ENCODE peak calls at places on chromosome 14, in seven cellular contexts. U is Jurkat, Clone E6-1; R is endothelial cell; K is stimulated activated CD4-positive, alpha-beta T cell treated with anti-CD3 and anti-CD28 coated beads, Interleukin-12 subunit alpha, Interleukin-12 subunit beta, amount 100 ng/mL, for 4 hours; P is mucosa of gallbladder; M is activated T-helper 9 cell treated with anti-CD3 and anti-CD28 coated beads, Interleukin-2, amount 50 U/mL, for 16 hours; S is GM12878. V is an unnamed sample.

GRCh38 chr14:101809671-101810514 is 48.4 kb downstream of the PPP2R5C start:
- DNase-seq in K (peak), P (peak), R (peak), M (peak), U (peak), S (peak), V (peak)

GRCh38 chr14:94164685-94165431 is 9.3 kb upstream of the PPP4R4 start:
- DNase-seq in K (peak), P (no peak), U (no peak), R (no peak), M (no peak), S (no peak), V (no peak)

GRCh38 chr14:58817846-58818245 is 180.1 kb downstream of the DACT1 start:
- DNase-seq in R (no peak), M (no peak), K (no peak), S (no peak), U (no peak), P (no peak), V (no peak)

GRCh38 chr14:92958373-92959188 is 35.6 kb downstream of the CHGA start:
- DNase-seq in K (no peak), R (no peak), S (no peak), U (no peak), P (no peak), M (no peak), V (no peak)

GRCh38 chr14:85596562-85596961 is 66.6 kb downstream of the FLRT2 start:
- DNase-seq in P (no peak), M (no peak), S (no peak), R (no peak), U (no peak), K (no peak), V (no peak)

GRCh38 chr14:23454445-23454856 is 15.1 kb upstream of the NGDN start:
- DNase-seq in S (no peak), M (no peak), R (peak), P (no peak), U (no peak), K (no peak), V (no peak)

GRCh38 chr14:101948666-101949205 is 15.6 kb upstream of the DYNC1H1 start:
- DNase-seq in S (no peak), R (no peak), M (no peak), P (no peak), U (no peak), K (peak), V (peak)

GRCh38 chr14:67680121-67680602 is 5.7 kb upstream of the VTI1B start:
- DNase-seq in M (no peak), R (no peak), P (no peak), S (peak), K (no peak), U (no peak), V (peak)

GRCh38 chr14:87233266-87233665 is 759.7 kb downstream of the GALC start:
- DNase-seq in K (no peak), P (no peak), U (no peak), S (no peak), M (no peak), R (no peak), V (no peak)

GRCh38 chr14:76955575-76956252 is 72.8 kb downstream of the IRF2BPL start:
- DNase-seq in U (peak), S (peak), R (no peak), P (peak), M (peak), K (peak), V (no peak)

GRCh38 chr14:90491221-90491867 is 94.5 kb downstream of the CALM1 start:
- DNase-seq in R (no peak), K (no peak), M (no peak), P (peak), U (no peak), S (no peak), V (no peak)

GRCh38 chr14:94893411-94894160 is 123.7 kb upstream of the GSC start:
- DNase-seq in R (no peak), P (no peak), M (no peak), S (no peak), U (no peak), K (no peak), V (no peak)

GRCh38 chr14:67393689-67394088 is 18.3 kb downstream of the PLEK2 start:
- DNase-seq in R (no peak), U (no peak), K (no peak), S (no peak), M (no peak), P (no peak), V (no peak)

GRCh38 chr14:22752422-22752821 is 14.1 kb upstream of the OXA1L start:
- DNase-seq in K (no peak), S (no peak), U (peak), M (no peak), P (no peak), R (no peak), V (no peak)

GRCh38 chr14:92785601-92786426 is 8.3 kb upstream of the GOLGA5 start:
- DNase-seq in S (no peak), U (no peak), M (no peak), R (no peak), K (no peak), P (peak), V (no peak)

GRCh38 chr14:96146131-96146771 is 58.4 kb upstream of the BDKRB2 start:
- DNase-seq in R (no peak), P (peak), K (no peak), M (no peak), S (no peak), U (no peak), V (no peak)